ENCODE peak calls at places on chromosome 14, in seven cellular contexts. F is astrocyte of the spinal cord; N is bronchial epithelial cell; E is CD8-positive, alpha-beta T cell; L is prostate gland; Y is left ventricle myocardium inferior; X is fibroblast of pulmonary artery. J is an unnamed sample.
A peak's percentile ranks its signal among the peaks of the same experiment; 100 is the strongest.

GRCh38 chr14:90513151-90514014 is 116.6 kb downstream of the CALM1 start:
- DNase-seq in N (peak; percentile 56), Y (peak; percentile 85), L (peak; percentile 95), F (peak; percentile 56), X (peak; percentile 47), E (no peak), J (no peak)

GRCh38 chr14:89576132-89576923 is 159.3 kb upstream of the FOXN3 start:
- DNase-seq in F (no peak), E (no peak), N (peak; percentile 17), X (no peak), Y (no peak), L (no peak), J (no peak)

GRCh38 chr14:28102814-28103213 is 663.8 kb upstream of the FOXG1 start:
- DNase-seq in Y (no peak), X (peak; percentile 39), E (no peak), N (peak; percentile 45), L (no peak), F (peak; percentile 44), J (no peak)

GRCh38 chr14:88535149-88535548 is 19.7 kb downstream of the PTPN21 start:
- DNase-seq in X (no peak), Y (no peak), F (no peak), L (no peak), N (no peak), E (no peak), J (no peak)

GRCh38 chr14:67765192-67765834 is 51.1 kb downstream of the ZFYVE26 start:
- DNase-seq in L (no peak), F (no peak), Y (no peak), X (no peak), E (no peak), N (peak; percentile 86), J (no peak)

GRCh38 chr14:29311983-29312382 is 545.4 kb downstream of the FOXG1 start:
- DNase-seq in L (no peak), E (no peak), F (peak; percentile 24), N (peak; percentile 6), Y (no peak), X (peak; percentile 3), J (no peak)

GRCh38 chr14:77100961-77101360 is 2.9 kb downstream of the CIPC start:
- DNase-seq in N (no peak), F (no peak), E (no peak), L (no peak), Y (no peak), X (no peak), J (no peak)

GRCh38 chr14:24179961-24180726 is 8.3 kb downstream of the REC8 start:
- DNase-seq in L (no peak), Y (no peak), X (peak; percentile 88), E (no peak), N (peak; percentile 30), F (peak; percentile 90), J (peak; percentile 88)

GRCh38 chr14:74563621-74564159 is 48.3 kb downstream of the LTBP2 start:
- DNase-seq in F (no peak), L (no peak), E (no peak), Y (no peak), X (no peak), N (no peak), J (no peak)

DNA sequence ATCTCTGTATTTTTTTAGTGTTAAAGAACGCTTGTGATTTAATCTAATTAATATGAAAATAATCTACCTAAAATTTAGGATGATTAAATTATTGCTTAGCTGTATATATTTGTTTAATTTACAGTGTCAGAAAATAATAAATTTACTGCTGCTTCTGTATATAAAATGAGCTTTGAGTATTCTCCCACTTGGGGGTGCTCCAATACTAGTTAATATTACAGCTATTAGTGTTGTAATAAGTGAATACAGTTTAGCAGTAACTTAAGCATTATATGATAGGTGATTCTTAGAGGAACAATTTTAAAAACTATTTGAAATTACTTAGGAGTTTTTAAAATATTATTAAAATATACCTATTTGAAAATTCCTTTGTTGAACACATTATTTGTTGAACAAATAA is 62.2 kb downstream of the PAPOLA start:
- DNase-seq in E (no peak), L (no peak), Y (no peak), X (peak; percentile 21), N (no peak), F (no peak), J (peak; percentile 12)
- TF ChIP-seq CTCF in E (no peak), L (no peak), Y (no peak), X (peak; percentile 4), N (no peak), F (peak; percentile 11), J (no peak)

GRCh38 chr14:45698462-45699134 is 445.6 kb upstream of the MIS18BP1 start:
- DNase-seq in F (no peak), X (no peak), E (no peak), L (peak; percentile 25), N (peak; percentile 56), Y (no peak), J (no peak)

DNA sequence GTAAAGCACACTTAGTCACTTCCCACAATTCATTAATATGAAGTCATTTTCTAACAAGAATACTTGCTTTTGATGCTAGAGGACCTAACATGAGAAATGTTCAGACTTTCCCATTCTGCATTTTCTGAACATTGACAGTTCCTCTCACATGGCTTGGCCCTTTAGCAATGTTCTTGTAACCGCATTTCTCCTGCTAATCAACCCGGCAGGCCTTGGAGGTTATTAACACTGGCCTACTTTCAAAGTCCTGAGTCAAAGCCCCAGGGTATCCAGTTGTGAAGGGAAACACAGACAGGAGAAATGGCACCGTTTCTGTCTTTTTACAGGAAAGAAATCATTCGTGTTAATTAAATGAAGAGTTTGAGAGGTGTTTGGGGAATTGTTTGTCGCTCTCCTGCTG is 446.4 kb upstream of the MIS18BP1 start:
- DNase-seq in E (no peak), X (no peak), N (peak; percentile 20), F (peak; percentile 47), L (no peak), Y (no peak), J (no peak)
- H3K4me3 ChIP-seq in E (no peak overlapping the region), X (no peak overlapping the region), N (no peak overlapping the region), F (no peak overlapping the region), L (no peak overlapping the region), Y (no peak overlapping the region), J (no peak overlapping the region)

DNA sequence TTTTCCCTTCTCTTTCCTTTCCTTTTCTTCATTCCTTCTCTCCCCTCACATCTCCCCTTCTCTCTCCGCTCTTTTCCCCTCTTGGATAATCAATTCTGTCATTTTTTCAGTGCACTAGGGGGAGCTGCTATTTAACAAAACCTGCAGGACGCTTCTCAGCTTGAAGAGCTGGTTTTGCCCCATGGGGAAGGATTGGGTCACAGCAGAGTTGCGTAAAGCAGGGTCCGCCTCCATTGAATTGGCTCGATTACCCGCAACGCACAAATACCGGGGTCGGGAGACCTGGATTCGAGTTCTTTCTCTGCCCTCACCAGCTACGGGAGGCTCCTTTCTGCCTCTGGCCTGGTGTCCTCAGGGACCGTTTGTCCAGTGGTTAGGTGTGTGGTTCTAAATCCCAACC is 42.1 kb upstream of the CHGA start:
- DNase-seq in N (peak; percentile 72), L (peak; percentile 22), Y (no peak), X (peak; percentile 60), E (no peak), F (peak; percentile 3), J (peak; percentile 69)
- TF ChIP-seq CTCF in N (peak; percentile 66), L (peak; percentile 61), Y (peak; percentile 49), X (peak; percentile 36), E (no peak), F (peak; percentile 21), J (peak; percentile 25)

DNA sequence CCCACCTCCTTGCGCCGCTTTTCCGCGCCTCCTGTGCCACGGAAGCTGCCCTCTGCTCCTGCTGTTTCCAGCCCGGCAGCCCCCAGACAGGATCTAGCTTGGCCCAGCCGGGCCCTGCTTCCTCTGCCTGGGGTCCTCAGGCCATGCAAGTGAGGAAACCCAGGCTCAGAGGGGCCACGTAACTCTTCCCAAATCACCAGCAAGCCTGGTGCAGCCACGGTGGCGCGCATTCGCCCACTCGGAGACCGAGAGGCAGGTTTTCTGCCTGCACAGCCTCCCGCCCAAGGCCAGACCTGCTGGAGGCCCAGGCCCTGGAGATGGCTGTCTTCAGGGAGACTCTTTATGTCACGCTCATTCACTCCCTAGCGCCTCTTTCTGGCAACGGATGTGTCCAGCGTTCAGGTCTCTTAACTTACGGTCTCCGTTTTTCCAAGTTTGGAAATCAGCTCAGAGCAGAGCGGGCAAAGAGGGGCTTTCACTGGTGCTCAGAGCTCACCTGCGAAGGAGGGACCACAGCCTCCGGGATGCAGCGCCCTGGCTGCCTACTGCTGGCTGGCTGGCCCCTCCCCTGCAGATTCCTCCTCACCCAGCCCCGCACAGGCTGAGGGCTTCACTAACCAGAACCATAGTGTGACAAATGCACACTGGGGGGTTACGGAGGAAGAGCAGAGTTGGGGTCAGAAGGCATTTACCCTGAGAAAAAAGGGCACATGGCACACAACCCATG is 20.6 kb upstream of the CEP170B start:
- DNase-seq in X (no peak), N (no peak), E (no peak), Y (no peak), L (no peak), F (no peak), J (no peak)
- H3K4me3 ChIP-seq in X (no peak overlapping the region), N (no peak overlapping the region), E (no peak overlapping the region), Y (peak overlapping the region; percentile 65), L (peak overlapping the region; percentile 31), F (no peak overlapping the region), J (no peak overlapping the region)

J was measured in cardiac fibroblast.